ENCODE peak calls at places on chromosome 5, in seven cellular contexts. D is body of pancreas, P is astrocyte of the spinal cord, T is fibroblast of pulmonary artery, M is mammary epithelial cell, E is K562, F is WERI-Rb-1. Z is an unnamed sample.

GRCh38 chr5:78899922-78900362 is 85.2 kb downstream of the ARSB start:
- DNase-seq in D (peak; percentile 67), P (peak; percentile 74), T (peak; percentile 76), M (peak; percentile 44), E (peak; percentile 55), F (peak; percentile 69), Z (peak; percentile 69)

GRCh38 chr5:32044904-32045303 is 129.2 kb downstream of the GOLPH3 start:
- DNase-seq in D (no peak), P (peak; percentile 62), T (peak; percentile 46), M (peak; percentile 89), E (no peak), F (no peak), Z (no peak)

GRCh38 chr5:56148453-56148971 is 84.6 kb downstream of the ANKRD55 start:
- DNase-seq in D (peak; percentile 51), P (peak; percentile 37), T (no peak), M (no peak), E (no peak), F (peak; percentile 48), Z (no peak)

GRCh38 chr5:40914835-40915234 is 5.5 kb downstream of the C7 start:
- DNase-seq in D (no peak), P (peak; percentile 80), T (peak; percentile 83), M (no peak), E (no peak), F (no peak), Z (no peak)

GRCh38 chr5:38555354-38556114 is 912 bp downstream of the LIFR start:
- DNase-seq in D (no peak), P (no peak), T (no peak), M (no peak), E (no peak), F (no peak), Z (no peak)

GRCh38 chr5:62281411-62281810 is 24.6 kb upstream of the KIF2A start:
- DNase-seq in D (no peak), P (no peak), T (no peak), M (peak; percentile 62), E (no peak), F (no peak), Z (no peak)

GRCh38 chr5:151250346-151251000 is 2.5 kb upstream of the GM2A start:
- DNase-seq in D (no peak), P (no peak), T (no peak), M (no peak), E (no peak), F (no peak), Z (no peak)

GRCh38 chr5:14580037-14581034 is 1.3 kb upstream of the OTULINL start:
- DNase-seq in D (no peak), P (no peak), T (peak; percentile 56), M (no peak), E (no peak), F (no peak), Z (no peak)

DNA sequence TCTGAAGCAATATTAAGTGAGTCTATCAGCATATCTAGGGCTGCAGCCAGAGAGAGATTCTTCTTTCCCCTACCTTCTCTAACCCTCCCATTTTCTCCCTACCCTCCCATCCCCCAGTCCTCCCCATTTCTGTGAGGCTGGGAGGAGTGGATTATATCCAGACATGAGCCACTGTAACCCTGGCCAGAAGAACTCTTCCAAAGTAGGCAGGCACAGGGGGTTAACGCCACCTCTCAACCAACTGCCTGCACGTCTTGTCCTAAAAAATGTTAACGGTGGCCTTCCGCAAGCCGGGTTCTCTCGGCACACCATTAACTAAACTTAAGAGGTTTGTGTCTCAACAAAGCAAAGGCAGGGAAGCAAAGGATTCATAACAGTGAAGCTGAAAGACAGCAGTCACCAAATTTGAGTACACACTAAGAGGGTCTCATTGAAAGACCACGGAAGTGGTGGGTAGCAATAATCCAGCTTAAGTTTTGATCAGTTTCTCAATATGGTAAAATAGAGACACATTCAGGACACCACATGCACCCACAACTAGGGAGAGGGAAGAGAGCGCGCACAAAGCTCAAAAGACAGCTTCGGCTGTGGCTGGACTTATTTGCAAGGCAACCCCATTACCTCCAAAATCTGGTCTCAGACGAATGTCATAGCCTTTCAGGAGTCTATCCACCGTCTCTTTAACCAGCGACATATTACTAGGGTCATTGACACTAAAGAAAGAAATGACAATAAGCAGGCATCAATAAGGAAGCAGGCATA is 643 bp downstream of the GABRB2 start:
- DNase-seq in D (no peak), P (no peak), T (no peak), M (no peak), E (no peak), F (no peak), Z (peak; percentile 6)
- H3K4me3 ChIP-seq in D (no peak overlapping the region), P (no peak overlapping the region), T (no peak overlapping the region), M (no peak overlapping the region), E (no peak overlapping the region), F (no peak overlapping the region), Z (no peak overlapping the region)

DNA sequence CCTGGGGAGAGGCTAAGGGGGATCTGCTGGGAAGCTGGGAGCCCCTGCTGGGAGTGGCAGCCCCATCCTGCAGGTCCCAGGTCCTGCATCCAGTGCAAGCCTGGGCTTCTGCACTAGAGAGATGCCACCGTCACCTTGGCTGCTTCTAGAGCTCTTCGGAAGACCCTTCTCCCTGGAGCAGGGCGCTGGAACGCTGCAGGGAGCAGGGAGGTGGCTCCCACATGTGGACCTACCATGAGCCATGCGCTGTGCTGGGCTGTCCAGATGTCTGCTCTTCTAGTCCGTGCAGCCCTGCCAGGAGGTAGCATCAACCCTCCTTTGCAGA is 90.9 kb upstream of the PHYKPL start:
- DNase-seq in D (no peak), P (no peak), T (no peak), M (no peak), E (no peak), F (no peak), Z (no peak)
- H3K4me3 ChIP-seq in D (no peak overlapping the region), P (no peak overlapping the region), T (no peak overlapping the region), M (no peak overlapping the region), E (no peak overlapping the region), F (no peak overlapping the region), Z (no peak overlapping the region)

DNA sequence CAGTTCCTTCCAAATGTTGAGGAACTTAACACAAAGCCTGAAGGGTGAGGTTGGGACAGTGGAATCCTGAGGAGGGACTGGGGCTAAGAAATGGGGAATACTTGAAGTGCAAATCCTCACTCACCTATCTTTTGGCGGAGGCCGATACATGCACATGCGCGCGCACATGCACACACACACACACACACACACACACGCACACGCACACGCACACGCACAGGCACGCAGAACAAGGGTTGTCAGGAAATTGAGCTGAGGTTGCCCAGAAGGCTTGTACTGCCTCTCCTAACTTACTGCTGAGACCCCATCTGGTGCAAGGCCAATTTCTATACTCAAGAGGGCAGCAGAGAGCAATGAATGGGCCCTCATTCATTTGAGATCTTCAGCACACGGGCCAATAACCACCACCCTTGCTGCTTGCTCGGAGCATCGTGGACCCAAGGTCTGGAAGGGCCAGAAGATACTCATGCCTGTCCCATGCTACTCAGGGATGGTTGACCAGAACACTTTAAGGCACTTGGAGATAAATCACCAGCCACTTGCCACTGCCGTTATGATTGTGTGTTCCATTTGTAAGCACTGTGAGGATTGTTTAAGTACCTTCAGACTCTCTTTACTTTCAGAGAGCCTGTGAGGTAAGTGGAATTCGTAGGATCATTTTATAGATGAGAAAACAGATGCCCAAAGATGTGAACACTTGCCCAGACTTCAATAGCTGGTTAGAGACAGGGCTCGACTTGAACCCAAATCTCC is 21.5 kb downstream of the BTF3 start:
- DNase-seq in D (peak; percentile 69), P (peak; percentile 83), T (peak; percentile 89), M (peak; percentile 81), E (peak; percentile 84), F (peak; percentile 76), Z (peak; percentile 75)
- H3K4me3 ChIP-seq in D (no peak overlapping the region), P (no peak overlapping the region), T (no peak overlapping the region), M (no peak overlapping the region), E (no peak overlapping the region), F (no peak overlapping the region), Z (no peak overlapping the region)

GRCh38 chr5:143219696-143220095 is 183.8 kb downstream of the NR3C1 start:
- DNase-seq in D (no peak), P (no peak), T (no peak), M (no peak), E (peak; percentile 46), F (no peak), Z (no peak)

GRCh38 chr5:143217065-143217803 is 186.3 kb downstream of the NR3C1 start:
- DNase-seq in D (no peak), P (no peak), T (peak; percentile 74), M (no peak), E (peak; percentile 34), F (peak; percentile 20), Z (no peak)

GRCh38 chr5:143217804-143218160 is 185.7 kb downstream of the NR3C1 start:
- DNase-seq in D (no peak), P (no peak), T (no peak), M (no peak), E (no peak), F (no peak), Z (no peak)

GRCh38 chr5:143218563-143219170 is 184.8 kb downstream of the NR3C1 start:
- DNase-seq in D (no peak), P (no peak), T (no peak), M (no peak), E (no peak), F (no peak), Z (no peak)

DNA sequence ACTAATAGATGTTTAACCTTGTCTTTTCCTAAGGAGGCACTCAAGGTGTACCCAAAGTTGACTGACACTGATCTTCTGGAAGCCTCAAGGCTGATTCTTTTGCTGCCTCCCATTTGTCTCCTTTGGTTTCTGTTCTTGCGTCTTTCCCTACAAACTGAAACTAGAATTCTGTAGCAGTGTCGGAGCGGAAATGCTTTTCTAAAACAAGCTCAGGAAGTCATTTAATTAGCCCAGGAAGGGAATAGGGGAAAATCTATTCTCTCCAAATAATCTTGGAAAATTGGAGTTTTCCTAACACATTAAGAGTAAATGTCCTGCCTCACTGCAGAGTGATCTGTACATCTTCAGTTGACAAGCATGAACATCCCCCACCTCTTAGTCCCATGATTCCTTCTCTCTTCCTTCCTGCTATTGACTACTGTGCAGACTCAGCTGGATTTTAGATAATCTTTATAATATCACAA is 182.7 kb downstream of the NR3C1 start:
- DNase-seq in D (no peak), P (no peak), T (no peak), M (no peak), E (no peak), F (no peak), Z (no peak)
- H3K4me3 ChIP-seq in D (no peak overlapping the region), P (no peak overlapping the region), T (no peak overlapping the region), M (no peak overlapping the region), E (no peak overlapping the region), F (no peak overlapping the region), Z (no peak overlapping the region)

GRCh38 chr5:88681402-88681801 is 201.6 kb downstream of the MEF2C start:
- DNase-seq in D (no peak), P (peak; percentile 36), T (no peak), M (no peak), E (no peak), F (no peak), Z (no peak)

GRCh38 chr5:88684136-88684500 is 198.9 kb downstream of the MEF2C start:
- DNase-seq in D (no peak), P (no peak), T (no peak), M (no peak), E (no peak), F (no peak), Z (no peak)

GRCh38 chr5:88686077-88686541 is 196.9 kb downstream of the MEF2C start:
- DNase-seq in D (no peak), P (peak; percentile 49), T (no peak), M (no peak), E (no peak), F (no peak), Z (no peak)

GRCh38 chr5:88682797-88683496 is 200.0 kb downstream of the MEF2C start:
- DNase-seq in D (no peak), P (peak; percentile 23), T (no peak), M (no peak), E (no peak), F (no peak), Z (no peak)

GRCh38 chr5:88683506-88684135 is 199.4 kb downstream of the MEF2C start:
- DNase-seq in D (no peak), P (peak; percentile 89), T (no peak), M (no peak), E (peak; percentile 29), F (no peak), Z (peak; percentile 85)
- H3K4me3 ChIP-seq in D (no peak overlapping the region), P (peak overlapping the region; percentile 56), T (no peak overlapping the region), M (no peak overlapping the region), E (no peak overlapping the region), F (no peak overlapping the region), Z (peak overlapping the region; percentile 1)